ENCODE peak calls at places on chromosomes 5 and 9, in ten cellular contexts. Y, D, Q, N, O, X, J, V, S and E are unnamed samples.

GRCh38 chr9:4333231-4333740 is 33.4 kb upstream of the GLIS3 start:
- DNase-seq in N (no peak), S (no peak), O (no peak), D (no peak), Q (no peak), X (no peak), Y (no peak), V (no peak), J (no peak), E (no peak)

GRCh38 chr9:87812375-87813118 is 70.1 kb upstream of the SPATA31E1 start:
- DNase-seq in O (no peak), J (no peak), D (peak), S (peak), Y (peak), X (peak), N (peak), V (no peak), Q (peak), E (peak)

GRCh38 chr5:35904443-35905132 is 33.8 kb downstream of the CAPSL start:
- DNase-seq in V (no peak), Y (no peak), D (no peak), S (no peak), O (no peak), Q (no peak), N (no peak), X (no peak), J (no peak), E (no peak)

GRCh38 chr9:120904061-120904998 is 22.3 kb downstream of the TRAF1 start:
- DNase-seq in Y (no peak), Q (no peak), X (no peak), V (no peak), S (no peak), O (peak), J (no peak), N (no peak), D (no peak), E (no peak)

GRCh38 chr9:81861644-81862043 is 66.6 kb upstream of the SPATA31D4 start:
- DNase-seq in O (no peak), Y (no peak), Q (no peak), V (no peak), D (no peak), X (no peak), S (peak), J (no peak), N (no peak), E (no peak)

GRCh38 chr5:175729829-175730277 is 72.0 kb downstream of the HRH2 start:
- DNase-seq in J (peak), D (peak), O (peak), S (peak), N (peak), X (peak), Y (peak), V (peak), Q (peak), E (peak)

GRCh38 chr5:77017668-77018067 is 12.5 kb upstream of the AGGF1 start:
- DNase-seq in V (no peak), S (no peak), O (no peak), X (no peak), Y (no peak), J (no peak), N (no peak), Q (no peak), D (no peak), E (no peak)

GRCh38 chr9:125994066-125994943 is 247.1 kb downstream of the PBX3 start:
- DNase-seq in O (no peak), X (no peak), V (no peak), N (no peak), Q (no peak), S (no peak), D (no peak), Y (no peak), J (no peak), E (no peak)

GRCh38 chr9:37952731-37953130 is 48.8 kb upstream of the SLC25A51 start:
- DNase-seq in S (no peak), D (peak), O (no peak), X (no peak), N (peak), Q (no peak), J (no peak), V (no peak), Y (no peak), E (no peak)

GRCh38 chr5:146565764-146566163 is 49.8 kb upstream of the GPR151 start:
- DNase-seq in Q (no peak), J (peak), D (peak), O (peak), Y (no peak), X (peak), S (no peak), V (peak), N (peak), E (peak)

GRCh38 chr5:10734050-10734709 is 26.9 kb downstream of the DAP start:
- DNase-seq in X (peak), N (no peak), O (no peak), J (no peak), D (no peak), Y (no peak), S (no peak), V (no peak), Q (no peak), E (no peak)

GRCh38 chr5:31187591-31187990 is 5.9 kb upstream of the CDH6 start:
- DNase-seq in Y (no peak), J (no peak), X (no peak), S (no peak), O (no peak), D (no peak), V (no peak), N (no peak), Q (no peak), E (no peak)

GRCh38 chr9:121889990-121890563 is 203.0 kb downstream of the TTLL11 start:
- DNase-seq in N (no peak), O (no peak), J (no peak), S (no peak), V (no peak), Q (no peak), D (no peak), Y (no peak), X (no peak), E (no peak)

GRCh38 chr5:151239237-151239861 is 13.6 kb upstream of the GM2A start:
- DNase-seq in X (peak), N (no peak), J (peak), Y (no peak), S (no peak), O (peak), V (peak), D (peak), Q (no peak), E (peak)

GRCh38 chr5:53373420-53374188 is 106.8 kb upstream of the FST start:
- DNase-seq in V (no peak), O (no peak), N (no peak), D (no peak), J (no peak), S (peak), Y (no peak), X (no peak), Q (no peak), E (no peak)

GRCh38 chr9:106172265-106172664 is 477.9 kb downstream of the TMEM38B start:
- DNase-seq in D (no peak), S (no peak), O (no peak), Q (no peak), Y (no peak), X (no peak), N (no peak), V (no peak), J (no peak), E (no peak)

GRCh38 chr9:98370976-98371315 is 115.5 kb upstream of the TBC1D2 start:
- DNase-seq in N (no peak), V (no peak), O (no peak), X (no peak), Y (no peak), D (no peak), J (no peak), Q (peak), S (no peak), E (no peak)

GRCh38 chr5:6638236-6638635 is 5.0 kb downstream of the SRD5A1 start:
- DNase-seq in N (no peak), V (no peak), O (no peak), X (no peak), Y (no peak), D (no peak), J (no peak), Q (no peak), S (peak), E (no peak)

GRCh38 chr9:20552874-20553624 is 69.2 kb downstream of the MLLT3 start:
- DNase-seq in D (no peak), S (no peak), X (no peak), Q (no peak), J (no peak), O (no peak), V (no peak), N (no peak), Y (no peak), E (no peak)

GRCh38 chr9:4117835-4118610 is 181.8 kb downstream of the GLIS3 start:
- DNase-seq in N (no peak), O (peak), Q (no peak), X (peak), V (peak), Y (no peak), D (no peak), S (no peak), J (no peak), E (no peak)

GRCh38 chr5:142248853-142249462 is 75.9 kb downstream of the SPRY4 start:
- DNase-seq in Y (peak), Q (no peak), X (no peak), S (no peak), V (no peak), O (peak), D (peak), N (peak), J (no peak), E (no peak)

GRCh38 chr5:124878583-124879345 is 132.3 kb upstream of the ZNF608 start:
- DNase-seq in D (no peak), Y (no peak), J (no peak), O (no peak), N (no peak), V (no peak), S (no peak), Q (no peak), X (no peak), E (no peak)

GRCh38 chr5:15533124-15533893 is 33.3 kb downstream of the FBXL7 start:
- DNase-seq in Y (no peak), X (no peak), D (peak), Q (no peak), S (no peak), J (no peak), N (no peak), O (no peak), V (no peak), E (no peak)

GRCh38 chr5:177378884-177379883 is 5.0 kb upstream of the SLC34A1 start:
- DNase-seq in O (no peak), X (no peak), J (no peak), V (no peak), Y (no peak), D (no peak), N (no peak), Q (no peak), S (peak), E (peak)

GRCh38 chr9:118459832-118460425 is 755.7 kb downstream of the TLR4 start:
- DNase-seq in Y (no peak), S (no peak), J (no peak), N (no peak), Q (no peak), O (peak), D (no peak), X (no peak), V (no peak), E (no peak)

DNA sequence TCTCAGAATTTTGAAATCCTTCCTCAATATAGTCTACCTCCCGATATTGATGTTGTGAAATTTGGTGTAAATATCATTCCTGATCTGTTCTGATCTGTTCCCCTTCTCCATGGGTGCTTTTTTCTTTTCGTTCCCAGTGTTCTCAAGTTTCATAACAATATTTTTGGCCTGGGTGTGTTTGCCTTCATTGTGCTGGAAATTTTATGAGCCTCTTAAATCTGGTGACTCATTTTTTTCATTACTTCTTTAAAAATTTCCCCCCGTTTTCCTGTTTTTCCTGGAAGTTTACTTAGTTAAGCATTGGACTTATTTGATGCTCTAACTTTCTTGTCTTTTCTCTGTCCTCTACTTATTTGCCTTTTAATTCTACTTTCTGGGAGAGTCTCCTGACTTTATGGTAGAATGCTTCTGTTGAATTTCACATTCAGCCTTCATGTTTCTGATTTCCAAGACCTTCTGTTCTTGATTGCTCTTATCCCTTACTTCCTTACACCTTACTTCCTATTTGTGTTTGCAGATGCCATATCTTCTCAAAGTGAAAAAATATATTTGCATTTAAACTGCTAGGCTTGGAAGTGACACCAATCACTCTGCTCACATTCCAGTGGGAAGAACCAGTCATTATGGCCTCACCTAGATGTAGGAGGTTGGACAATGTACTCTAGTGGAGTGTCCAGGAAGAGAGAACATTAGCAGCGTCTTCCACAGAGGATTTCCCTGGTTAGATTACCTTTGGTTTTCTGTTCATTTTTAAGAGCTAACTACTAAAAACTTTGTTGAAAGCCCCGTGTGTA is 441.9 kb downstream of the ARHGEF28 start:
- DNase-seq in D (no peak), V (no peak), Q (no peak), J (no peak), X (no peak), O (no peak), N (no peak), S (no peak), Y (peak), E (no peak)
- TF ChIP-seq CTCF in D (no peak), V (no peak), Q (no peak), J (no peak), X (no peak), O (no peak), N (no peak), S (no peak), Y (no peak), E (no peak)

DNA sequence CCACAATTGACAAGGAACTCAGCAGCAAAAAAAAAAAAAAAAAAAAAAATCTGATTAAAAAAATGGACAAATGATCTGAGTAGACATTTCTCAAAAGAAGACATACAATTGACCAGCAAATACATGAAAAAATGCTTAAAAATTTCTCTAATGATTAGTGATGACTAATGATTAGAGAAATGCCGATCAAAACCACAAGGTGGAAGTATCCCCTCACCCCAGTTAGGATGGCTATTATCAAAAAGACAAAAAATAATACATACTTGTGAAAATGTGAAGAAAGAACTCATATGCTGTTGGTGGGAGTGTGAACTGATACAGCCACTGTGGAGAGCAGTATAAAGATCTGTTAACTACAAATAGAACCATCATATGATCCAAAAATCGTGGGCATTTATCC is 245.3 kb downstream of the OSTF1 start:
- DNase-seq in Y (no peak), Q (no peak), X (no peak), V (no peak), S (no peak), D (no peak), J (no peak), O (no peak), N (no peak), E (no peak)
- TF ChIP-seq CTCF in Y (no peak), Q (peak), X (peak), V (peak), S (peak), D (no peak), J (peak), O (peak), N (no peak), E (no peak)

GRCh38 chr5:133404724-133405123 is 207.6 kb downstream of the FSTL4 start:
- DNase-seq in N (no peak), S (no peak), D (no peak), O (no peak), J (no peak), Q (no peak), V (no peak), X (no peak), Y (no peak), E (no peak)
- TF ChIP-seq CTCF in N (peak), S (peak), D (no peak), O (no peak), J (peak), Q (no peak), V (no peak), X (no peak), Y (no peak), E (no peak)

GRCh38 chr9:127173063-127173462 is 50.6 kb upstream of the ANGPTL2 start:
- DNase-seq in Y (no peak), N (no peak), O (no peak), J (no peak), D (no peak), X (no peak), S (no peak), Q (no peak), V (no peak), E (no peak)
- TF ChIP-seq CTCF in Y (no peak), N (no peak), O (no peak), J (no peak), D (no peak), X (no peak), S (no peak), Q (no peak), V (no peak), E (no peak)

GRCh38 chr9:131744715-131745201 is 4.9 kb upstream of the RAPGEF1 start:
- DNase-seq in D (no peak), O (no peak), N (no peak), S (no peak), Y (no peak), J (no peak), X (no peak), Q (no peak), V (no peak), E (peak)

GRCh38 chr9:131744171-131744714 is 4.4 kb upstream of the RAPGEF1 start:
- DNase-seq in X (no peak), O (no peak), D (no peak), V (no peak), N (no peak), J (no peak), Y (no peak), S (no peak), Q (no peak), E (peak)

GRCh38 chr9:131745611-131746010 is 5.7 kb upstream of the RAPGEF1 start:
- DNase-seq in S (no peak), J (no peak), Y (peak), N (no peak), O (no peak), Q (no peak), D (no peak), V (no peak), X (no peak), E (no peak)

GRCh38 chr9:131748411-131748955 is 8.6 kb upstream of the RAPGEF1 start:
- DNase-seq in O (no peak), J (no peak), V (no peak), N (no peak), Q (no peak), D (no peak), S (no peak), Y (no peak), X (no peak), E (no peak)

GRCh38 chr9:131747352-131747751 is 7.5 kb upstream of the RAPGEF1 start:
- DNase-seq in X (no peak), Q (no peak), V (no peak), D (peak), N (no peak), Y (no peak), O (no peak), J (no peak), S (no peak), E (peak)
- TF ChIP-seq CTCF in X (peak), Q (peak), V (peak), D (peak), N (peak), Y (peak), O (peak), J (peak), S (peak), E (no peak)

GRCh38 chr9:96072930-96073329 is 197.4 kb downstream of the ERCC6L2 start:
- DNase-seq in Y (no peak), D (no peak), O (no peak), V (no peak), X (no peak), Q (no peak), J (no peak), S (no peak), N (no peak), E (no peak)

GRCh38 chr9:96068511-96068910 is 193.0 kb downstream of the ERCC6L2 start:
- DNase-seq in V (no peak), Q (no peak), J (no peak), Y (peak), X (no peak), D (no peak), S (no peak), O (no peak), N (no peak), E (no peak)

GRCh38 chr9:96069821-96070220 is 194.3 kb downstream of the ERCC6L2 start:
- DNase-seq in X (no peak), D (no peak), Q (no peak), O (no peak), N (no peak), S (no peak), Y (no peak), J (no peak), V (no peak), E (no peak)

GRCh38 chr9:96073531-96074284 is 198.2 kb downstream of the ERCC6L2 start:
- DNase-seq in N (no peak), V (no peak), Y (peak), Q (no peak), S (peak), D (no peak), O (no peak), J (no peak), X (no peak), E (peak)

DNA sequence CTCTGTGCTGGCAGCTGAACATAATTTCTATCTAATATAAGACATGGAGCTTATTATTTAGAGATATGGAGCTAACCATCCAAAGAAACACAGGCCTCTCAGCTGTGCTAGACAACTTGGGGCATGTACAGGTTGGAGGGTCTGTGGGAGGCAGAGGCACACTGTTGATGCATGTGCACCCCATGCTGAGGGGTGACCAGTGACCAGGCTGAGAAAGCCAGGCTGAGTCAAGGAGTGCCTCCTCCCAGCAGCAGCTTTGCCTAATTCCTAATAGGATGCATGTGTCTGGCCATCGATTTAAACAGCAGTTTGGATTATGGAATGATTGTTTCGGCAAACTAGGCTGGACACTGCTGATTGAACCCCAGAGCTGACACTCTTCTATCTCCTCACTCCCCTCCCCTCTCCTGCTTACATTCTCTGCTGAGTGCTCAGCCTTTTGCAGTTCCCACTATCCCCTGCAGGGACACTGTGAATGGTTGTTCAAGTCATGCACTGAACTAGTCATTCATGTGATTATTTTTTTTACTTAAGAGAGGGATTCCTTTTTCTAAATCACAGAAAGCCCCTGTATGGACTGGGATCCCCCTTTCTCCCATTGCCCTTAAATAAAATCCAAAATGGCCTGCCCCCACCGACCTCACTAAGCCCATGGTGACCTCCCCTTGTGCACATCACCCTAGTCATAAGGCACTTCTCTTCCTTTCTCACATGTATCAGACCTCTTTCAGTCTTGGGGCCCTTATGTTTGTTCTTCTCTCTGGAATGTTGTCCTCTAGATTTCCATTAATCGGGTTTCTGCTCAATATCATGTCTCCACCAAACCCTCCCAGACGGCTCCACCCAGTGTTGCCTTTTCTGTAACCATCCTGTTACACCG is 196.0 kb downstream of the ERCC6L2 start:
- DNase-seq in D (no peak), J (no peak), S (no peak), N (no peak), O (no peak), X (peak), V (peak), Y (no peak), Q (no peak), E (peak)
- TF ChIP-seq CTCF in D (peak), J (peak), S (peak), N (peak), O (peak), X (peak), V (peak), Y (no peak), Q (peak), E (peak)